ENCODE peak calls at places on chromosomes 2 and 18, in four cellular contexts. B, Q, J and I are unnamed samples.

GRCh38 chr2:149827585-149828156 is 240.1 kb upstream of the MMADHC start:
- DNase-seq in J (no peak), Q (peak; percentile 52), B (no peak), I (no peak)

GRCh38 chr2:46939596-46940359 is 24.2 kb upstream of the MCFD2 start:
- DNase-seq in J (no peak), B (no peak), Q (peak; percentile 7), I (no peak)

GRCh38 chr2:71846669-71847291 is 300.9 kb downstream of the CYP26B1 start:
- DNase-seq in B (no peak), J (peak; percentile 18), Q (peak; percentile 28), I (peak; percentile 53)

GRCh38 chr2:226995625-226996041 is 159.8 kb downstream of the RHBDD1 start:
- DNase-seq in Q (peak; percentile 86), B (no peak), J (peak; percentile 77), I (no peak)

GRCh38 chr2:113236367-113237159 is 42.2 kb downstream of the PAX8 start:
- DNase-seq in Q (no peak), B (no peak), J (no peak), I (no peak)

GRCh38 chr2:171432206-171432968 is 1.4 kb downstream of the METTL8 start:
- DNase-seq in B (no peak), J (peak; percentile 21), Q (no peak), I (no peak)

GRCh38 chr2:215830313-215830712 is 183.0 kb downstream of the MREG start:
- DNase-seq in B (no peak), J (peak; percentile 67), Q (peak; percentile 85), I (peak; percentile 87)

GRCh38 chr18:41923495-41923894 is 31.5 kb upstream of the PIK3C3 start:
- DNase-seq in J (no peak), Q (no peak), B (no peak), I (no peak)

GRCh38 chr2:128408349-128409305 is 90.0 kb upstream of the HS6ST1 start:
- DNase-seq in B (no peak), J (peak; percentile 86), Q (peak; percentile 84), I (peak; percentile 90)

GRCh38 chr2:107986278-107987217 is at the start of gene SLC5A7:
- DNase-seq in B (no peak), J (no peak), Q (no peak), I (no peak)

GRCh38 chr2:17035010-17035409 is 369.4 kb upstream of the CYRIA start:
- DNase-seq in Q (no peak), B (no peak), J (peak; percentile 0), I (peak; percentile 55)

GRCh38 chr18:23641143-23641720 is 21.5 kb downstream of the ANKRD29 start:
- DNase-seq in Q (no peak), J (no peak), B (no peak), I (no peak)

GRCh38 chr18:8847066-8847755 is 141.9 kb downstream of the MTCL1 start:
- DNase-seq in Q (peak; percentile 33), J (peak; percentile 70), B (no peak), I (peak; percentile 73)

GRCh38 chr18:46370898-46371297 is 266.7 kb downstream of the HAUS1 start:
- DNase-seq in Q (no peak), J (no peak), B (no peak), I (no peak)

GRCh38 chr18:46372670-46373069 is 268.5 kb downstream of the HAUS1 start:
- DNase-seq in Q (no peak), J (no peak), B (no peak), I (no peak)

GRCh38 chr18:46366977-46367376 is 262.8 kb downstream of the HAUS1 start:
- DNase-seq in J (no peak), B (no peak), Q (no peak), I (no peak)

GRCh38 chr18:46366211-46366610 is 262.0 kb downstream of the HAUS1 start:
- DNase-seq in B (no peak), J (no peak), Q (no peak), I (no peak)

GRCh38 chr18:46369323-46369722 is 265.1 kb downstream of the HAUS1 start:
- DNase-seq in J (no peak), B (no peak), Q (no peak), I (no peak)
- TF ChIP-seq CTCF in J (no peak), B (no peak), Q (no peak), I (no peak)

GRCh38 chr2:38039111-38039510 is 36.8 kb downstream of the CYP1B1 start:
- DNase-seq in B (no peak), Q (peak; percentile 74), J (peak; percentile 19), I (peak; percentile 59)

GRCh38 chr2:38037325-38037724 is 38.6 kb downstream of the CYP1B1 start:
- DNase-seq in Q (peak; percentile 46), B (no peak), J (no peak), I (no peak)

GRCh38 chr2:38037757-38038615 is 38.0 kb downstream of the CYP1B1 start:
- DNase-seq in Q (peak; percentile 86), B (no peak), J (peak; percentile 47), I (peak; percentile 68)

GRCh38 chr2:38039511-38039910 is 36.4 kb downstream of the CYP1B1 start:
- DNase-seq in J (no peak), B (no peak), Q (no peak), I (no peak)

GRCh38 chr2:38038682-38039081 is 37.3 kb downstream of the CYP1B1 start:
- DNase-seq in B (no peak), Q (no peak), J (no peak), I (no peak)
- H3K4me3 ChIP-seq in B (no peak overlapping the region), Q (no peak overlapping the region), J (no peak overlapping the region), I (peak overlapping the region; percentile 44)

DNA sequence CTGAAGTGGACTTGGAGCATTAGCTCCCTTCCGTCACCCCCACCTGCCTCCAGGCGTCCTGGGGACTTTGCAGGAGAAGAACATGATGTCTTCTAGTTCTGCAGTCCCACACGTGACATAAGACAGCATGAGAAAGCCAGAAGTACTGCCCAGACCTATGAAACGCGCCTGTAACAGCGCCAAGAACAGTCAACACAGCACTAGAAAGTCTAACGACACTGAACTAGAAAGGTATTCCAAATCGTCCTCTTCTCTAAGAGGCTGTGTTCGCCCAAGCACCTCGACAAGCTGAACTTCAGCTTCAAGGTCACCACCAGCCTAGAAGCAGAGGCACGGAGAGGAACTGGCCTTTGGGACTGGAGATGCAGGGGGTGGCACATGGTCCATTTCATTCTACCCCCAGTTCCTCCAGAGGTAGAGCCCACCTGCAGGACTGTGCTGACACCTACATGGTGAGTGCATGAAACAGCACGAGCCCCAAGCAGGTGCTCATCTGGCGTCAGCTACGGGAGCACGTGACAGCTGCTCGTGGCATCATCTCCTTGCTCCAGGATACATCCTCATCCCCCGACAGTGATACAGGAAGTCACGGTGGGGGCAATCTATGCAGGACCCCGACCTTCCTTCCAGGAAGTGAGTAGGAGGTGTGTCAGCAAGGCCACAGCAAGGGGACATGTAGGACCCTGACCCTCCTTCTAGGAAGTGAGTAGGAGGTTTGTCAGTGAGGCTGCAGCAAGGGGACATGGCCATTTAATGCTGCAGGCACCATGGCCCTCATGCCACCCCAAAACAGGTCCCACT is 3.7 kb downstream of the HDAC4 start:
- DNase-seq in J (no peak), Q (no peak), B (peak; percentile 33), I (no peak)
- TF ChIP-seq CTCF in J (no peak), Q (no peak), B (no peak), I (no peak)

GRCh38 chr18:74797577-74798151 is 200.0 kb downstream of the ZNF407 start:
- DNase-seq in J (no peak), B (no peak), Q (no peak), I (no peak)
- H3K4me3 ChIP-seq in J (no peak overlapping the region), B (no peak overlapping the region), Q (no peak overlapping the region), I (peak overlapping the region; percentile 13)

DNA sequence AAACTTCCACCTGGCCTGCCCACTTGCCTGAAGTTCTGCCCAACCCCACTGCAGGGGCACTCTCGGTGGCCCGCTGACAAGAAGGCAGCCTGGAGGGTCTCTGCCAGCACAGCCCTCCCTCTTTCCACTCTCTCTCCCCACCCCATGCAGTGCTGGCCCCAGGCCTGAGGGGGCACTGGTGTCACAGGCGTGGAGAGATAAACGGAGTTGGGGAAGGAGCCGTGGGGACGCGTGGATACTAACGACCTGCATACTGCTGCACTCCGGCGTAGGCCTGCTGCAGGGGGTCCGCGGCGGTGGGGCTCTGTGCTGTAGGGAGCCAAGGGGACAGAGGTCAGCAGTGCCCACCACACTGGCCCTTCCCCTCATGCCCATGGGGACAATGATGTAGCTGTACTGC is 299.3 kb downstream of the CELF4 start:
- DNase-seq in J (no peak), Q (no peak), B (no peak), I (no peak)
- TF ChIP-seq CTCF in J (peak; percentile 6), Q (no peak), B (no peak), I (no peak)